ENCODE peak calls at places on chromosomes 12 and 14, in six cellular contexts. C, K, J, H, L and M are unnamed samples. For H3K4me1, the result is how much of the 10 kb centered on the place peaks cover.

GRCh38 chr12:122116707-122117535 is 38.4 kb downstream of the MLXIP start:
- DNase-seq in L (peak), C (no peak), K (no peak), J (no peak), H (no peak), M (peak)

GRCh38 chr12:6192604-6193380 is 7.4 kb upstream of the CD9 start:
- DNase-seq in L (no peak), K (no peak), J (no peak), C (no peak), H (no peak), M (peak)

GRCh38 chr14:61174395-61175386 is 106.4 kb downstream of the TMEM30B start:
- DNase-seq in C (no peak), H (no peak), J (no peak), K (no peak), L (no peak), M (no peak)

GRCh38 chr12:72295744-72296143 is 23.6 kb downstream of the TRHDE start:
- DNase-seq in L (no peak), H (no peak), J (no peak), K (no peak), C (no peak), M (no peak)

GRCh38 chr14:23494223-23494622 is 24.7 kb downstream of the NGDN start:
- DNase-seq in C (no peak), J (peak), H (no peak), K (no peak), L (no peak), M (no peak)

GRCh38 chr12:48795550-48796455 is 6.9 kb upstream of the ADCY6 start:
- DNase-seq in C (peak), J (peak), L (peak), K (peak), H (peak), M (no peak)

GRCh38 chr12:111406474-111407370 is 999 bp downstream of the SH2B3 start:
- DNase-seq in L (peak), C (no peak), K (no peak), J (no peak), H (no peak), M (no peak)

GRCh38 chr14:35339761-35340406 is 47.7 kb downstream of the PSMA6 start:
- DNase-seq in C (no peak), K (no peak), H (no peak), L (peak), J (no peak), M (no peak)

GRCh38 chr14:58780595-58780994 is 142.8 kb downstream of the DACT1 start:
- DNase-seq in C (no peak), J (no peak), H (no peak), K (no peak), L (no peak), M (no peak)

GRCh38 chr12:30126944-30127343 is 343.2 kb upstream of the TMTC1 start:
- DNase-seq in H (no peak), L (no peak), C (no peak), K (no peak), J (no peak), M (no peak)

GRCh38 chr14:75069021-75069810 is at the start of gene ZC2HC1C:
- DNase-seq in H (peak), C (peak), K (peak), L (peak), J (peak), M (no peak)
- H3K4me1 ChIP-seq in H (under half), C (under half), K (under half), L (under half), J (under half), M (under half)

GRCh38 chr14:77043177-77043983 is 14.9 kb upstream of the IRF2BPL start:
- DNase-seq in J (no peak), L (peak), C (no peak), K (no peak), H (peak), M (no peak)
- TF ChIP-seq POLR2AphosphoS5 in J (no peak), L (peak), C (peak), K (no peak), H (no peak), M (peak)

GRCh38 chr14:68542346-68542745 is 250.5 kb downstream of the ZFP36L1 start:
- DNase-seq in H (no peak), C (no peak), J (no peak), K (no peak), L (no peak), M (no peak)

GRCh38 chr14:68546839-68547238 is 246.0 kb downstream of the ZFP36L1 start:
- DNase-seq in L (no peak), C (no peak), H (no peak), K (no peak), J (peak), M (no peak)

GRCh38 chr14:68543516-68543915 is 249.4 kb downstream of the ZFP36L1 start:
- DNase-seq in L (no peak), H (no peak), J (no peak), C (no peak), K (no peak), M (peak)

GRCh38 chr14:68541128-68541896 is 251.6 kb downstream of the ZFP36L1 start:
- DNase-seq in C (no peak), L (no peak), J (no peak), H (no peak), K (no peak), M (no peak)

DNA sequence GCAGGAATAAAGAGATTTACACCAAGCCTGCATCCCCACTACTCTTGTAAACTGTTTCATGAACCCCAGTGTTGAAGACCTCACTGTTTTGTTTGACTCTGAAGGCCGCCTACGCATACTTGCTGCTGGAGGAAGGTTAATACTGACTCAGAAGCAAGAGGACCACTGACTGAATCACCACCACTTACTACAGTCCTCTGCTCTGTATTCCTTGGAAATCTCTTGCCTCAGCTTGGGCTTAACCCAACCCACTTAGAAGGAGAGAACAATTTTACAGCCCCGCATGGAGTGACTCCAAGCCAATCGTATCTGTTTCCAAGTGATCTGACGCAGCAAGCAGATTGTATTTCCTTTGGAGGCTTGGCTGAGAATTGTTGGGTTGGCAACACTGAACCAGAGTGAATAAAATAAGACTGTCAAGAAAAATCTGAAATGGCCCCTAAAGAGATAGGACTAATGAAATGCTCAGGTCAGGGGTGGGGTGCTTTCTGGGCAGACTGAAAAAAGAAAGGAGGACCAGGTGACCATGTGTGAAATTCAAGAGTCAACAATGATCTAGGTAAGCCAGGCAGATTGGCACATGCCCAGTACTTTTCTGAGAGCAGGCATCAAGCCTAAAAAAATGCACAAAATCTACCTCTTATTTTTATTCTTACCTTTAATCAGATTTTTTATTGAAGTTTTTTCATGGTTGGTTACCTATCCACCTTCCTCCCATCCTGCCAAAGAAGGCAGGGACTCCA is 248.5 kb downstream of the ZFP36L1 start:
- DNase-seq in L (peak), C (peak), H (peak), K (no peak), J (no peak), M (peak)
- TF ChIP-seq POLR2A in L (no peak), C (no peak), H (no peak), K (no peak), J (no peak), M (no peak)

GRCh38 chr14:90616881-90617280 is 199.3 kb downstream of the TTC7B start:
- DNase-seq in L (peak), J (no peak), C (no peak), K (no peak), H (peak), M (no peak)
- H3K4me1 ChIP-seq in L (under half), J (under half), C (under half), K (under half), H (half or more), M (under half)

GRCh38 chr12:52807544-52808470 is 6.1 kb downstream of the KRT4 start:
- DNase-seq in H (no peak), J (no peak), L (no peak), K (no peak), C (no peak), M (no peak)
- TF ChIP-seq POLR2AphosphoS5 in H (no peak), J (no peak), L (no peak), K (no peak), C (no peak), M (no peak)